ENCODE peak calls at places on chromosomes 11 and 22, in four cellular contexts. One of them, this sample, is unnamed.

GRCh38 chr11:33413296-33413695 is 156.1 kb downstream of the HIPK3 start:
- DNase-seq in heart right ventricle: no peak
- DNase-seq in CD8-positive, alpha-beta T cell: no peak
- DNase-seq in PC-3: no peak
- DNase-seq in this sample: no peak

GRCh38 chr11:95453616-95454118 is 222.7 kb upstream of the SESN3 start:
- DNase-seq in heart right ventricle: peak; percentile 63
- DNase-seq in CD8-positive, alpha-beta T cell: no peak
- DNase-seq in PC-3: peak; percentile 46
- DNase-seq in this sample: peak; percentile 29

GRCh38 chr11:27563201-27563600 is 56.6 kb upstream of the LIN7C start:
- DNase-seq in heart right ventricle: no peak
- DNase-seq in CD8-positive, alpha-beta T cell: no peak
- DNase-seq in PC-3: peak; percentile 28
- DNase-seq in this sample: no peak

GRCh38 chr22:48783821-48784266 is 1043.8 kb downstream of the BRD1 start:
- DNase-seq in heart right ventricle: no peak
- DNase-seq in CD8-positive, alpha-beta T cell: no peak
- DNase-seq in PC-3: no peak
- DNase-seq in this sample: no peak

GRCh38 chr11:110433393-110434333 is 3.9 kb downstream of the FDX1 start:
- DNase-seq in heart right ventricle: no peak
- DNase-seq in CD8-positive, alpha-beta T cell: no peak
- DNase-seq in PC-3: peak; percentile 58
- DNase-seq in this sample: no peak

GRCh38 chr11:42812408-42812807 is 499.4 kb upstream of the API5 start:
- DNase-seq in heart right ventricle: no peak
- DNase-seq in CD8-positive, alpha-beta T cell: no peak
- DNase-seq in PC-3: no peak
- DNase-seq in this sample: no peak

GRCh38 chr22:25177226-25177625 is 22.4 kb upstream of the CRYBB3 start:
- DNase-seq in heart right ventricle: no peak
- DNase-seq in CD8-positive, alpha-beta T cell: no peak
- DNase-seq in PC-3: no peak
- DNase-seq in this sample: no peak

GRCh38 chr22:25829237-25829636 is 87.2 kb downstream of the MYO18B start:
- DNase-seq in heart right ventricle: no peak
- DNase-seq in CD8-positive, alpha-beta T cell: no peak
- DNase-seq in PC-3: no peak
- DNase-seq in this sample: peak; percentile 2

GRCh38 chr11:104033561-104033960 is 2.9 kb upstream of the DDI1 start:
- DNase-seq in heart right ventricle: no peak
- DNase-seq in CD8-positive, alpha-beta T cell: no peak
- DNase-seq in PC-3: no peak
- DNase-seq in this sample: no peak

GRCh38 chr11:13337986-13338436 is 60.4 kb downstream of the BMAL1 start:
- DNase-seq in heart right ventricle: no peak
- DNase-seq in CD8-positive, alpha-beta T cell: no peak
- DNase-seq in PC-3: no peak
- DNase-seq in this sample: peak; percentile 42

GRCh38 chr11:69483696-69484426 is 2.4 kb downstream of the LINC01488 start:
- DNase-seq in heart right ventricle: no peak
- DNase-seq in CD8-positive, alpha-beta T cell: no peak
- DNase-seq in PC-3: no peak
- DNase-seq in this sample: no peak

GRCh38 chr11:34145847-34146381 is 40.5 kb downstream of the NAT10 start:
- DNase-seq in heart right ventricle: no peak
- DNase-seq in CD8-positive, alpha-beta T cell: no peak
- DNase-seq in PC-3: no peak
- DNase-seq in this sample: no peak

GRCh38 chr11:77140231-77140959 is 12.3 kb downstream of the MYO7A start:
- DNase-seq in heart right ventricle: peak; percentile 70
- DNase-seq in CD8-positive, alpha-beta T cell: no peak
- DNase-seq in PC-3: no peak
- DNase-seq in this sample: no peak

GRCh38 chr22:17988800-17989513 is 35.4 kb downstream of the MICAL3 start:
- DNase-seq in heart right ventricle: no peak
- DNase-seq in CD8-positive, alpha-beta T cell: no peak
- DNase-seq in PC-3: no peak
- DNase-seq in this sample: no peak

GRCh38 chr22:49971232-49972162 is 10.9 kb downstream of the PIM3 start:
- DNase-seq in heart right ventricle: peak; percentile 70
- DNase-seq in CD8-positive, alpha-beta T cell: no peak
- DNase-seq in PC-3: peak; percentile 49
- DNase-seq in this sample: no peak

GRCh38 chr22:27580311-27580897 is 221.2 kb downstream of the MN1 start:
- DNase-seq in heart right ventricle: no peak
- DNase-seq in CD8-positive, alpha-beta T cell: no peak
- DNase-seq in PC-3: no peak
- DNase-seq in this sample: no peak

GRCh38 chr22:23273445-23274145 is 93.3 kb downstream of the BCR start:
- DNase-seq in heart right ventricle: no peak
- DNase-seq in CD8-positive, alpha-beta T cell: no peak
- DNase-seq in PC-3: no peak
- DNase-seq in this sample: no peak

GRCh38 chr11:43774786-43775185 is 94.2 kb downstream of the HSD17B12 start:
- DNase-seq in heart right ventricle: no peak
- DNase-seq in CD8-positive, alpha-beta T cell: no peak
- DNase-seq in PC-3: no peak
- DNase-seq in this sample: no peak

GRCh38 chr22:48975886-48976285 is 851.8 kb downstream of the BRD1 start:
- DNase-seq in heart right ventricle: no peak
- DNase-seq in CD8-positive, alpha-beta T cell: no peak
- DNase-seq in PC-3: no peak
- DNase-seq in this sample: no peak

GRCh38 chr11:67584205-67584880 is 731 bp downstream of the GSTP1 start:
- DNase-seq in heart right ventricle: peak; percentile 78
- DNase-seq in CD8-positive, alpha-beta T cell: no peak
- DNase-seq in PC-3: peak; percentile 19
- DNase-seq in this sample: peak; percentile 68

GRCh38 chr11:102760355-102761035 is 19.9 kb downstream of the MMP10 start:
- DNase-seq in heart right ventricle: no peak
- DNase-seq in CD8-positive, alpha-beta T cell: no peak
- DNase-seq in PC-3: peak; percentile 97
- DNase-seq in this sample: peak; percentile 92

DNA sequence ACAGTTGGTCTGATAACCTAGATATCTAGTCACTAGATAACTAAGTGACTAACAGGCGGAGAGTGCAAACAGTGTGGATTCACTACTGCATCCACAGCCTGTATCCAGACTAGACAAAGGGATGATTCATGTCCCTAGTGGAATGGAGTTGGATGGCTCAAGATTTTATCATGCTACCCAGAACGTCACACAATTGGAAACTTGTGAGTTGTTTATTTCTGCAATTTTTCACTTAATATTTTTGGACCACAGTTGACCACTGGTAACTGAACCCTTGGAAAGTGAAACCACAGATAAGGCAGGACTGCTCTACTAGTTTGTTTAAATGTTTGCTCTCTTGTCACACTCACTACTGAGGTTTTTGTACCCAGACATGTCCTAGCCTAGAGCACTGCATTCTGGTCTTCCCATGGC is 76.0 kb downstream of the UBASH3B start:
- DNase-seq in heart right ventricle: no peak
- DNase-seq in CD8-positive, alpha-beta T cell: no peak
- DNase-seq in PC-3: peak; percentile 87
- DNase-seq in this sample: no peak
- H3K27ac ChIP-seq in heart right ventricle: no peak overlapping the region
- H3K27ac ChIP-seq in CD8-positive, alpha-beta T cell: no peak overlapping the region
- H3K27ac ChIP-seq in PC-3: peak overlapping the region; percentile 85
- H3K27ac ChIP-seq in this sample: no peak overlapping the region

GRCh38 chr11:127943763-127944162 is 643.6 kb downstream of the ETS1 start:
- DNase-seq in heart right ventricle: no peak
- DNase-seq in CD8-positive, alpha-beta T cell: no peak
- DNase-seq in PC-3: peak; percentile 40
- DNase-seq in this sample: no peak
- TF ChIP-seq CTCF in heart right ventricle: no peak
- TF ChIP-seq CTCF in CD8-positive, alpha-beta T cell: no peak
- TF ChIP-seq CTCF in PC-3: no peak
- TF ChIP-seq CTCF in this sample: no peak

DNA sequence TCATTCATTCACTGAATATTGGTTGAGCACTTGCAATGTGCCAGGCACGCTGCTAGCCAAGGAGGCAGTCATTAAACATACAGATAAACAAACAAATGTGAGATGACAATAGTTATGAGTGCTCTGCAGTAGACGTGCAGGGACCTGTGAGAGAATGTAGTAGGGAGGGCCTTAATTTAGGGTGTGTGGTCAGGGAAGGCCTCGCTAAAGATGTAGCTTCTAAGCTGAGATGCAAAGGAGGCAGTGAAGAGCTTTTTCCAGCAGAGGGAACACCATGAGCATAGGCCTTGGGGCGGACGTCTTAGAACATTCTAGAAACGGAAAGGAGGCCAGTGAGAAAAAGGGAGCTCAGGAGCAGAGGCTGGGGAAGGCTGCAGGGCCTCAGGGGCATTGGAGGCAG is 789 bp upstream of the NCF4 start:
- DNase-seq in heart right ventricle: no peak
- DNase-seq in CD8-positive, alpha-beta T cell: no peak
- DNase-seq in PC-3: no peak
- DNase-seq in this sample: peak; percentile 36
- H3K27ac ChIP-seq in heart right ventricle: no peak overlapping the region
- H3K27ac ChIP-seq in CD8-positive, alpha-beta T cell: no peak overlapping the region
- H3K27ac ChIP-seq in PC-3: no peak overlapping the region
- H3K27ac ChIP-seq in this sample: no peak overlapping the region

DNA sequence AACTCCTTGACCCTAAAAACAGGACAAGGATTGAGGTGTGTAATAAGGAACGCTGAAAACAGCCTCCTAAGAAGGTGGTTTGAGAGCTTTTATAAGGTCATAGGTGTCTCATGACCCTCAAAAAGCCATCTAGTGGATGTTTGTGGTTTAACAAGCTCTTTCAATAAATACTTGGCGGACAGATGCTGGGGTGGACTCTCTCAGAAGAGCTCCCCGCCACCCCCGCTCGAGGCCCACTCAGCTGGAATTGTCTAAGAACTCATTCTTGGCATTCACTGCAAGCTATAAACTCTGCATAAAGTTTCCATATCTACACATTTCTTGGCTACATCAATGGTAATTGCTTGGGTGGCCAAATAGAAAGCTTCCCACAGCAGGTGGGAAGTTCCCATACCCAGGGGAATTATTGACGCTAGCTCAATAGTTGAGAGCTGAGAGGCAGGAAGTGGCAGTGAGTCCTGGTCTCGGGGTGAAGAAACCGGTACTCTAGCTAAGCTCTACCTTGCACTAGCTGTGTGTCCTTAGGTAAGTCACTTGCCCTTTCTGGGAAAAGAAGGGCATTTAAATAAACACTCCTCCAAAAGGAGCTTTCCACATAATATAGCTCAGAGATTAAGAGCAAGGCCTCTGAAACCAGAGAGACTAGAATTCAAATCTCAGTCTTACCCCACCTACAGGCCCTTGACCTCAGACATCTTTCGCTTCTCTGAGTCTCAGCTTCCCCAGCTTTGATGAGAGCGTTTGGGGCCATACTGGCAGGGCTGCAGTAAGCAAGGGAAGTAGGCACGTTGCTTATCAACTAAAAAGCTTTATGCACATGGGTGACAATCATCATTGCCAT is 6.4 kb downstream of the MS4A15 start:
- DNase-seq in heart right ventricle: no peak
- DNase-seq in CD8-positive, alpha-beta T cell: no peak
- DNase-seq in PC-3: peak; percentile 51
- DNase-seq in this sample: no peak
- TF ChIP-seq CTCF in heart right ventricle: no peak
- TF ChIP-seq CTCF in CD8-positive, alpha-beta T cell: no peak
- TF ChIP-seq CTCF in PC-3: peak; percentile 61
- TF ChIP-seq CTCF in this sample: peak; percentile 18

GRCh38 chr11:114172055-114172861 is 112.7 kb downstream of the ZBTB16 start:
- DNase-seq in heart right ventricle: no peak
- DNase-seq in CD8-positive, alpha-beta T cell: no peak
- DNase-seq in PC-3: no peak
- DNase-seq in this sample: no peak

GRCh38 chr11:114171257-114172054 is 111.9 kb downstream of the ZBTB16 start:
- DNase-seq in heart right ventricle: peak; percentile 89
- DNase-seq in CD8-positive, alpha-beta T cell: no peak
- DNase-seq in PC-3: no peak
- DNase-seq in this sample: no peak

GRCh38 chr11:114173836-114174235 is 114.3 kb downstream of the ZBTB16 start:
- DNase-seq in heart right ventricle: no peak
- DNase-seq in CD8-positive, alpha-beta T cell: no peak
- DNase-seq in PC-3: no peak
- DNase-seq in this sample: no peak

GRCh38 chr11:114174712-114175495 is 115.4 kb downstream of the ZBTB16 start:
- DNase-seq in heart right ventricle: no peak
- DNase-seq in CD8-positive, alpha-beta T cell: no peak
- DNase-seq in PC-3: no peak
- DNase-seq in this sample: no peak

DNA sequence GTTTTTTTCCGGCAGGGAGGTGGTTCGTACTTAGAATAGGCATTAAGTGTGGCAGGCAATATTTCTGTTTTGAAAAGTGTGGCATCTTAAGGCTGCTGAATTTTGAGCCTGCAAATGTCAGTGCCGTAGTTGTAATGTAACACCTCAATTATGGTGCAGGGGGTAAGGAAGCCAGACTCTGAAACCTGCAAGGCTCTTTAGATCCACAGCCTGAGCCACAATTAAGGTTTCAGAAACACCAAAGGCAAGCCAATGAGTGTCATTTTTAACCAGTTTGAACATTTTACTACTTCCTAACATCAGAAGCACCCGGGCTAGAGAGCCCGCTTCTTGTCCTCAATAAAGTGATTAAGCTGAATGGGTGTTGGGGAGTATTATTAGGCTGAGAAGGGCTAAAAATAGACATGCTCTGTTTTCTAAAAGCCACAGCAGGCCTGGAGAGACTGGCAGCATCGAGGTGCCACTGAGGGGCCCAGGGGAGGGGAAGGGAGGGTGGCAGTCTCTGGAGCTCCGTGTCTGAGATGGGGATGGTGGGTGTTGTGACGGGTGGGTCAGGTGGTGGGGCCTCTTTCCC is 113.4 kb downstream of the ZBTB16 start:
- DNase-seq in heart right ventricle: peak; percentile 67
- DNase-seq in CD8-positive, alpha-beta T cell: no peak
- DNase-seq in PC-3: no peak
- DNase-seq in this sample: no peak
- H3K27ac ChIP-seq in heart right ventricle: peak overlapping the region; percentile 99
- H3K27ac ChIP-seq in CD8-positive, alpha-beta T cell: peak overlapping the region; percentile 21
- H3K27ac ChIP-seq in PC-3: no peak overlapping the region
- H3K27ac ChIP-seq in this sample: peak overlapping the region; percentile 66

DNA sequence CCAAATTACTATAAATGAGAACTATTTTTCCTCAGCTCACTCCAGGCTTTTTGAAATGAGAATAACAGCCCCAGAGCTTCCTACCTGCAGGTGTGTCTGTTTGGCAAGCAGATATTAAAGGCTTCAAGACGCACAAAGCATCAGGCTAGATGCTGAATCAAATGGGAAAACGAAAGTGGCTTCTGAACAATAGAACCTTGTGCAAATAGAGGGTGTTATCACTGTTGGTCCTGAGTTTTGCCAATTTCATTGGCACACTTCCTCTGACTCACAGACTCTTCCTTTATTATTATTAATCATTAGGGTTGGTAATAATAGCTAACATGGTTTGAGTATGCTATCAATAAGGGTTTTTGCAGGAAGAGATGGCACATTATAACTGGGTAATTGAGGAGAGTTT is 13.4 kb downstream of the SYT13 start:
- DNase-seq in heart right ventricle: no peak
- DNase-seq in CD8-positive, alpha-beta T cell: no peak
- DNase-seq in PC-3: peak; percentile 35
- DNase-seq in this sample: no peak
- TF ChIP-seq CTCF in heart right ventricle: no peak
- TF ChIP-seq CTCF in CD8-positive, alpha-beta T cell: no peak
- TF ChIP-seq CTCF in PC-3: no peak
- TF ChIP-seq CTCF in this sample: no peak